ENCODE peak calls at places on chromosome 18, in five cellular contexts. E is germinal center, D is skeletal muscle cell, C is NCI-H1105 treated with DMSO at 0.1 percent for 48 hours, Q is H9. P is an unnamed sample.

GRCh38 chr18:63540131-63540530 is 2.0 kb upstream of the SERPINB12 start:
- DNase-seq in E (no peak), D (peak), C (no peak), Q (no peak), P (peak)

GRCh38 chr18:25349926-25350560 is 1.9 kb downstream of the ZNF521 start:
- DNase-seq in E (no peak), D (no peak), C (no peak), Q (peak), P (no peak)

GRCh38 chr18:75100832-75101630 is 107.9 kb downstream of the PTGR3 start:
- DNase-seq in E (no peak), D (no peak), C (no peak), Q (no peak), P (no peak)

GRCh38 chr18:49682301-49683190 is 120.7 kb downstream of the LIPG start:
- DNase-seq in E (no peak), D (peak), C (no peak), Q (no peak), P (no peak)

GRCh38 chr18:13260927-13261471 is 42.4 kb downstream of the LDLRAD4 start:
- DNase-seq in E (no peak), D (no peak), C (no peak), Q (no peak), P (no peak)

GRCh38 chr18:58572181-58572580 is 56.7 kb downstream of the ALPK2 start:
- DNase-seq in E (no peak), D (peak), C (no peak), Q (no peak), P (no peak)

GRCh38 chr18:23462876-23463275 is 9.8 kb downstream of the RIOK3 start:
- DNase-seq in E (no peak), D (peak), C (no peak), Q (no peak), P (no peak)

GRCh38 chr18:27608742-27609141 is 423.6 kb upstream of the CHST9 start:
- DNase-seq in E (no peak), D (no peak), C (no peak), Q (no peak), P (no peak)

GRCh38 chr18:7272268-7273049 is 41.6 kb downstream of the LRRC30 start:
- DNase-seq in E (no peak), D (peak), C (peak), Q (peak), P (peak)

GRCh38 chr18:8354304-8354703 is 254.9 kb upstream of the RAB12 start:
- DNase-seq in E (no peak), D (no peak), C (no peak), Q (no peak), P (no peak)

GRCh38 chr18:44732604-44733003 is 51.9 kb downstream of the SETBP1 start:
- DNase-seq in E (no peak), D (no peak), C (no peak), Q (no peak), P (no peak)

GRCh38 chr18:25077933-25078707 is 273.8 kb downstream of the ZNF521 start:
- DNase-seq in E (no peak), D (no peak), C (no peak), Q (no peak), P (no peak)

GRCh38 chr18:37294951-37295350 is 270.6 kb downstream of the CELF4 start:
- DNase-seq in E (no peak), D (no peak), C (no peak), Q (peak), P (no peak)

GRCh38 chr18:59660976-59661743 is 36.1 kb downstream of the CCBE1 start:
- DNase-seq in E (no peak), D (peak), C (no peak), Q (no peak), P (no peak)

GRCh38 chr18:47847635-47848034 is 82.8 kb downstream of the SMAD2 start:
- DNase-seq in E (no peak), D (no peak), C (no peak), Q (no peak), P (no peak)

GRCh38 chr18:46488472-46489213 is 168.4 kb downstream of the LOXHD1 start:
- DNase-seq in E (no peak), D (no peak), C (no peak), Q (no peak), P (no peak)

GRCh38 chr18:58049000-58049688 is 5.1 kb downstream of the NEDD4L start:
- DNase-seq in E (no peak), D (no peak), C (peak), Q (no peak), P (no peak)

GRCh38 chr18:11005528-11005927 is 143.8 kb downstream of the PIEZO2 start:
- DNase-seq in E (no peak), D (peak), C (no peak), Q (no peak), P (peak)

GRCh38 chr18:1048048-1048447 is 143.4 kb downstream of the ADCYAP1 start:
- DNase-seq in E (no peak), D (peak), C (no peak), Q (no peak), P (peak)

GRCh38 chr18:3717626-3718025 is 267.7 kb downstream of the TGIF1 start:
- DNase-seq in E (no peak), D (no peak), C (no peak), Q (no peak), P (no peak)

GRCh38 chr18:22031581-22031980 is 137.8 kb upstream of the GATA6 start:
- DNase-seq in E (no peak), D (no peak), C (no peak), Q (no peak), P (no peak)

GRCh38 chr18:71426441-71426840 is 1117.7 kb downstream of the CBLN2 start:
- DNase-seq in E (no peak), D (no peak), C (no peak), Q (no peak), P (no peak)

GRCh38 chr18:73724908-73725307 is 422.7 kb downstream of the FBXO15 start:
- DNase-seq in E (no peak), D (no peak), C (peak), Q (no peak), P (no peak)

GRCh38 chr18:63224574-63224973 is 95.0 kb downstream of the BCL2 start:
- DNase-seq in E (no peak), D (no peak), C (no peak), Q (no peak), P (no peak)